ENCODE peak calls at places on chromosomes 1 and 21, in ten cellular contexts. Z is esophagus squamous epithelium, W is A549, Q is ovary, L is pancreas, S is upper lobe of left lung, B is stomach, A is GM23338, I is colonic mucosa, X is heart right ventricle. V is an unnamed sample.

GRCh38 chr1:109772658-109773202 is 9.0 kb upstream of the EPS8L3 start:
- DNase-seq in Z (no peak), W (no peak), Q (no peak), L (no peak), S (no peak), B (no peak), A (no peak), I (no peak), X (peak), V (no peak)

GRCh38 chr1:160007577-160008200 is 24.1 kb downstream of the PIGM start:
- DNase-seq in Z (no peak), W (peak), Q (no peak), L (no peak), S (no peak), B (no peak), A (peak), I (no peak), X (no peak), V (no peak)

GRCh38 chr1:39129514-39129913 is 75.0 kb upstream of the MACF1 start:
- DNase-seq in Z (no peak), W (peak), Q (no peak), L (no peak), S (no peak), B (no peak), A (peak), I (no peak), X (no peak), V (no peak)

GRCh38 chr1:19811206-19811851 is 3.8 kb downstream of the RNF186 start:
- DNase-seq in Z (no peak), W (peak), Q (no peak), L (peak), S (peak), B (peak), A (peak), I (peak), X (peak), V (no peak)

GRCh38 chr1:93804412-93804811 is 74.6 kb downstream of the DNTTIP2 start:
- DNase-seq in Z (no peak), W (peak), Q (no peak), L (no peak), S (no peak), B (no peak), A (no peak), I (no peak), X (no peak), V (peak)

GRCh38 chr1:16076003-16076870 is 2.8 kb upstream of the FAM131C start:
- DNase-seq in Z (no peak), W (peak), Q (peak), L (no peak), S (no peak), B (no peak), A (no peak), I (no peak), X (peak), V (peak)

GRCh38 chr1:43348809-43349593 is 9.8 kb upstream of the CDC20 start:
- DNase-seq in Z (peak), W (peak), Q (peak), L (peak), S (peak), B (peak), A (peak), I (peak), X (peak), V (no peak)

GRCh38 chr21:36700295-36700960 is 1.5 kb downstream of the SIM2 start:
- DNase-seq in Z (no peak), W (no peak), Q (no peak), L (no peak), S (no peak), B (no peak), A (peak), I (no peak), X (no peak), V (no peak)

GRCh38 chr1:178946855-178947687 is 76.2 kb upstream of the ANGPTL1 start:
- DNase-seq in Z (no peak), W (no peak), Q (no peak), L (no peak), S (no peak), B (no peak), A (no peak), I (no peak), X (no peak), V (no peak)

GRCh38 chr1:212648431-212648830 is 39.9 kb downstream of the ATF3 start:
- DNase-seq in Z (no peak), W (no peak), Q (no peak), L (no peak), S (no peak), B (no peak), A (no peak), I (peak), X (no peak), V (no peak)

GRCh38 chr1:68291763-68292384 is 59.6 kb upstream of the WLS start:
- DNase-seq in Z (no peak), W (no peak), Q (no peak), L (no peak), S (no peak), B (no peak), A (peak), I (no peak), X (no peak), V (no peak)

GRCh38 chr1:26145041-26145959 is 13.6 kb upstream of the FAM110D start:
- DNase-seq in Z (no peak), W (peak), Q (peak), L (peak), S (peak), B (peak), A (peak), I (peak), X (peak), V (no peak)

GRCh38 chr21:45982256-45982757 is 737 bp downstream of the COL6A1 start:
- DNase-seq in Z (no peak), W (no peak), Q (peak), L (no peak), S (no peak), B (no peak), A (no peak), I (no peak), X (peak), V (no peak)

GRCh38 chr1:2528966-2529750 is 905 bp downstream of the HES5 start:
- DNase-seq in Z (no peak), W (no peak), Q (no peak), L (no peak), S (peak), B (no peak), A (peak), I (no peak), X (peak), V (no peak)

GRCh38 chr1:213393860-213394259 is 342.8 kb downstream of the RPS6KC1 start:
- DNase-seq in Z (no peak), W (no peak), Q (no peak), L (no peak), S (no peak), B (no peak), A (no peak), I (no peak), X (no peak), V (no peak)

GRCh38 chr1:13700521-13701273 is 709 bp downstream of the PRDM2 start:
- DNase-seq in Z (no peak), W (peak), Q (peak), L (peak), S (peak), B (peak), A (peak), I (peak), X (peak), V (peak)

GRCh38 chr1:175192111-175192629 is 406 bp downstream of the KIAA0040 start:
- DNase-seq in Z (no peak), W (peak), Q (peak), L (peak), S (peak), B (peak), A (peak), I (peak), X (peak), V (no peak)

GRCh38 chr1:7388141-7388487 is 383.0 kb upstream of the VAMP3 start:
- DNase-seq in Z (no peak), W (no peak), Q (no peak), L (peak), S (peak), B (peak), A (no peak), I (peak), X (peak), V (no peak)

GRCh38 chr1:154869351-154870116 is 547 bp downstream of the KCNN3 start:
- DNase-seq in Z (no peak), W (no peak), Q (peak), L (no peak), S (peak), B (no peak), A (no peak), I (peak), X (peak), V (no peak)

GRCh38 chr1:202791102-202791747 is 17.0 kb downstream of the KDM5B start:
- DNase-seq in Z (no peak), W (no peak), Q (no peak), L (no peak), S (no peak), B (no peak), A (no peak), I (no peak), X (no peak), V (no peak)
- H3K4me3 ChIP-seq in Z (no peak), W (no peak), Q (no peak), L (no peak), S (no peak), B (no peak), A (no peak), I (no peak), X (no peak), V (no peak)

DNA sequence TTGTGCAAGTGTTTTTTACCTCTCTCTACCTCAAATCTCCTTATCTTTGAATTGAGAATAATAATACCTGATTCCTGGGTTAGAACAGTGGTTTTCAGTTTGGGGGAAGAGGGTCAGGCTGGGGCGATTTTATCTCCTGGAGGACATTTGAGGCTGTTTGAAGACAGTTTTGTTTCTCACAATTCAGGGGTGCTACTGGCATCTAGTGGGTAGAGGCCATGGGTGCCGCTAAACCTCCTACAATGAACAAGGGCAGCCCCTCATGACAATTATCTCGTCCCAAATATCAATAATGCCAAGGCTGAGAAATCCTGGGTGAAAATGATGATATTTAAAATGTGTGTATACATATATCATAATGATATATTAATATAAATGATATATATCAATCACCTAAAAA is 139.1 kb upstream of the USH2A start:
- DNase-seq in Z (no peak), W (no peak), Q (no peak), L (no peak), S (no peak), B (no peak), A (peak), I (no peak), X (no peak), V (no peak)
- TF ChIP-seq CTCF in Z (no peak), W (no peak), Q (no peak), L (no peak), S (no peak), B (no peak), A (peak), I (no peak), X (no peak), V (no peak)

GRCh38 chr1:44777969-44778635 is 2.8 kb downstream of the RPS8 start:
- DNase-seq in Z (no peak), W (no peak), Q (no peak), L (no peak), S (no peak), B (no peak), A (no peak), I (no peak), X (no peak), V (no peak)
- H3K4me3 ChIP-seq in Z (peak), W (peak), Q (no peak), L (no peak), S (peak), B (no peak), A (peak), I (no peak), X (no peak), V (peak)

GRCh38 chr1:200496937-200497336 is 87.1 kb upstream of the ZNF281 start:
- DNase-seq in Z (no peak), W (no peak), Q (no peak), L (no peak), S (no peak), B (no peak), A (no peak), I (no peak), X (no peak), V (no peak)
- TF ChIP-seq CTCF in Z (no peak), W (no peak), Q (no peak), L (no peak), S (no peak), B (no peak), A (peak), I (no peak), X (no peak), V (no peak)

GRCh38 chr1:98323906-98324358 is 337.6 kb upstream of the SNX7 start:
- DNase-seq in Z (no peak), W (peak), Q (no peak), L (peak), S (peak), B (peak), A (peak), I (peak), X (no peak), V (peak)
- H3K4me3 ChIP-seq in Z (no peak), W (no peak), Q (no peak), L (no peak), S (no peak), B (no peak), A (no peak), I (no peak), X (no peak), V (no peak)

GRCh38 chr1:36352141-36352909 is 28.9 kb upstream of the EVA1B start:
- DNase-seq in Z (no peak), W (no peak), Q (no peak), L (no peak), S (no peak), B (no peak), A (no peak), I (no peak), X (no peak), V (no peak)
- TF ChIP-seq CTCF in Z (no peak), W (no peak), Q (no peak), L (no peak), S (no peak), B (no peak), A (peak), I (no peak), X (no peak), V (peak)

DNA sequence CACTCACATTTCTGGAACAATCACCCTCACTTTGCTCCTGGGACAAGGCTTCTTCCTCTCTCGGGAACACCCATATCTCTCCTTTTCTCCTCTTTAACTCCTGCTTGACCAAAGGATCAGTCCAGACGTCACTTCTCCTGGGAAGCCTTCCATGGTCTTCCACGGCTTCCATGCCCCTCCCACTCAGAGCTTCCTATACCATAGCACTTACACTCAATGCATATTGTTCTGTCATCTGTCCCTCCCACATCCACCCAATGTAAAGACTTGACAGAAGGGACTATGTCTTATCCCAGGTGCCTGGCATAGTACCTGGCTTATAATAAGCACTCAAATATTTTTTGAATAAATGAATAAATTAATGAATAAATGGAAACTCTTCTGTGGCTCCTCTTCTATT is 28.2 kb downstream of the CD34 start:
- DNase-seq in Z (no peak), W (no peak), Q (no peak), L (no peak), S (no peak), B (peak), A (no peak), I (no peak), X (no peak), V (no peak)
- H3K4me3 ChIP-seq in Z (peak), W (no peak), Q (no peak), L (no peak), S (peak), B (no peak), A (no peak), I (no peak), X (no peak), V (no peak)

GRCh38 chr1:37479255-37480124 is 5.1 kb downstream of the ZC3H12A start:
- DNase-seq in Z (peak), W (peak), Q (peak), L (peak), S (peak), B (peak), A (no peak), I (peak), X (peak), V (peak)
- TF ChIP-seq CTCF in Z (no peak), W (no peak), Q (no peak), L (no peak), S (no peak), B (no peak), A (no peak), I (no peak), X (no peak), V (no peak)